ENCODE peak calls at places on chromosomes 7 and 10, in six cellular contexts. U is fibroblast of lung; B is tibial artery; D is effector memory CD4-positive, alpha-beta T cell; J is dorsolateral prefrontal cortex; Y is breast epithelium. P is an unnamed sample.
A peak's percentile ranks its signal among the peaks of the same experiment; 100 is the strongest.

GRCh38 chr7:158650821-158651225 is 53.8 kb downstream of the NCAPG2 start:
- DNase-seq in U (peak; percentile 87), J (no peak), B (no peak), D (no peak), Y (no peak), P (no peak)

GRCh38 chr7:44569958-44570357 is 3.8 kb downstream of the DDX56 start:
- DNase-seq in D (no peak), Y (no peak), B (no peak), J (no peak), U (no peak), P (no peak)

GRCh38 chr10:59240581-59241183 is 64.2 kb downstream of the PHYHIPL start:
- DNase-seq in D (no peak), B (no peak), Y (no peak), J (no peak), U (peak; percentile 26), P (no peak)

GRCh38 chr10:36880898-36881297 is 244.5 kb upstream of the ANKRD30A start:
- DNase-seq in Y (no peak), B (no peak), D (no peak), J (no peak), U (peak; percentile 14), P (no peak)

GRCh38 chr7:20799566-20800377 is 13.1 kb upstream of the SP8 start:
- DNase-seq in D (no peak), J (no peak), Y (no peak), B (no peak), U (no peak), P (no peak)

GRCh38 chr7:107014381-107015023 is 30.0 kb upstream of the PRKAR2B start:
- DNase-seq in J (no peak), U (peak; percentile 47), Y (no peak), D (no peak), B (no peak), P (no peak)

GRCh38 chr10:31101123-31101522 is 69.5 kb upstream of the ZNF438 start:
- DNase-seq in J (no peak), Y (no peak), U (peak; percentile 94), B (no peak), D (no peak), P (no peak)

GRCh38 chr10:31584789-31585406 is 265.9 kb downstream of the ZEB1 start:
- DNase-seq in B (no peak), Y (no peak), J (no peak), D (no peak), U (peak; percentile 49), P (no peak)

GRCh38 chr7:73828107-73828803 is 2.5 kb upstream of the CLDN4 start:
- DNase-seq in U (peak; percentile 63), D (no peak), B (no peak), Y (no peak), J (no peak), P (no peak)

GRCh38 chr7:82609746-82610145 is 166.2 kb upstream of the CACNA2D1 start:
- DNase-seq in B (no peak), D (no peak), Y (no peak), U (no peak), J (no peak), P (no peak)

GRCh38 chr10:131240691-131241090 is 70.8 kb downstream of the TCERG1L start:
- DNase-seq in D (no peak), Y (no peak), J (no peak), B (no peak), U (no peak), P (no peak)

GRCh38 chr7:54921116-54921515 is 97.7 kb upstream of the EGFR start:
- DNase-seq in D (no peak), B (no peak), U (no peak), J (no peak), Y (no peak), P (no peak)

GRCh38 chr10:62618576-62619408 is 185.7 kb upstream of the ADO start:
- DNase-seq in U (peak; percentile 92), Y (no peak), D (no peak), B (peak; percentile 52), J (no peak), P (no peak)

GRCh38 chr10:110005716-110006115 is 2.1 kb upstream of the ADD3 start:
- DNase-seq in U (peak; percentile 74), Y (no peak), B (peak; percentile 29), D (no peak), J (peak; percentile 36), P (peak; percentile 65)

GRCh38 chr7:53358301-53358700 is 322.9 kb downstream of the POM121L12 start:
- DNase-seq in B (no peak), Y (no peak), J (no peak), D (no peak), U (no peak), P (peak; percentile 10)

GRCh38 chr10:43234471-43235041 is 32.3 kb downstream of the RASGEF1A start:
- DNase-seq in B (no peak), U (no peak), D (no peak), Y (no peak), J (peak; percentile 10), P (peak; percentile 14)

GRCh38 chr7:38280000-38280399 is 6.6 kb upstream of the TARP start:
- DNase-seq in B (no peak), D (no peak), U (no peak), J (no peak), Y (no peak), P (no peak)

GRCh38 chr7:23022258-23022745 is 8.4 kb upstream of the HYCC1 start:
- DNase-seq in U (peak; percentile 96), J (no peak), Y (no peak), D (no peak), B (no peak), P (no peak)

GRCh38 chr10:129104266-129105045 is 362.6 kb upstream of the MGMT start:
- DNase-seq in B (no peak), U (no peak), Y (no peak), D (no peak), J (no peak), P (no peak)

GRCh38 chr7:157657741-157658740 is 321.2 kb downstream of the DNAJB6 start:
- DNase-seq in D (no peak), U (no peak), Y (no peak), B (no peak), J (no peak), P (no peak)

GRCh38 chr10:100482181-100482833 is 19.5 kb downstream of the WNT8B start:
- DNase-seq in U (peak; percentile 66), Y (peak; percentile 37), D (peak; percentile 38), B (peak; percentile 48), J (peak; percentile 56), P (peak; percentile 86)

GRCh38 chr10:100481462-100482081 is 18.8 kb downstream of the WNT8B start:
- DNase-seq in B (peak; percentile 86), J (peak; percentile 57), Y (peak; percentile 88), D (peak; percentile 90), U (peak; percentile 70), P (peak; percentile 77)

GRCh38 chr10:100477970-100478369 is 15.2 kb downstream of the WNT8B start:
- DNase-seq in U (no peak), D (no peak), Y (no peak), B (no peak), J (no peak), P (no peak)

GRCh38 chr10:100480002-100480401 is 17.2 kb downstream of the WNT8B start:
- DNase-seq in B (no peak), Y (no peak), D (no peak), U (no peak), J (no peak), P (no peak)

GRCh38 chr10:100479059-100479458 is 16.2 kb downstream of the WNT8B start:
- DNase-seq in J (no peak), B (no peak), Y (no peak), D (no peak), U (no peak), P (no peak)
- H3K27me3 ChIP-seq in J (no peaks in the 10 kb centered on the region), B (peaks cover 32% of the 10 kb centered on the region), Y (no peaks in the 10 kb centered on the region), D (no peaks in the 10 kb centered on the region), U (peaks cover 24% of the 10 kb centered on the region), P (no peaks in the 10 kb centered on the region)

DNA sequence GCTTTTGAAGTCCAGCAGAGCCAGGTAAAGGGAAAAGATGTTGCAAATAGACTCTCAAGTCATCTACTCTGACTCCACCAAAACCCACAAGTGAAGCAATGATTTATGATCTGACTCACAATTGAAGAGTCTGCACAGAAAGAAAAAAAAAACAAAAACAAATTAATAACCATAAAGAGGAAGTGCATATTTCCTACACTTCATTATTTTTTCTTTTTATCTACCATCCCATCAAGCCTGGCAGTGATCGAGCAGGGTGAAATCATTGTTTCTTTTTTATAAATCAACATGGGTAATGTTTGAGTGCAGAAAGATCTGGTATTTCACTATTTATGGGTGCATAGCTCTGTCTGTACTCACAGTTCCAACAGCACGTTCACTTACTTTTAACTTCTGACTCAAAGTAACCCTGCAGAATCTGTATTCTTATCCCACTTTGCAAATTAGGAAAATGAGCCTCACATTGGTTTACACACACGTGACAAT is 829.0 kb downstream of the TNS3 start:
- DNase-seq in B (no peak), Y (no peak), U (peak; percentile 92), D (no peak), J (no peak), P (no peak)
- H3K27ac ChIP-seq in B (peak overlapping the region; percentile 74), Y (no peak overlapping the region), U (no peak overlapping the region), D (no peak overlapping the region), J (no peak overlapping the region), P (no peak overlapping the region)

DNA sequence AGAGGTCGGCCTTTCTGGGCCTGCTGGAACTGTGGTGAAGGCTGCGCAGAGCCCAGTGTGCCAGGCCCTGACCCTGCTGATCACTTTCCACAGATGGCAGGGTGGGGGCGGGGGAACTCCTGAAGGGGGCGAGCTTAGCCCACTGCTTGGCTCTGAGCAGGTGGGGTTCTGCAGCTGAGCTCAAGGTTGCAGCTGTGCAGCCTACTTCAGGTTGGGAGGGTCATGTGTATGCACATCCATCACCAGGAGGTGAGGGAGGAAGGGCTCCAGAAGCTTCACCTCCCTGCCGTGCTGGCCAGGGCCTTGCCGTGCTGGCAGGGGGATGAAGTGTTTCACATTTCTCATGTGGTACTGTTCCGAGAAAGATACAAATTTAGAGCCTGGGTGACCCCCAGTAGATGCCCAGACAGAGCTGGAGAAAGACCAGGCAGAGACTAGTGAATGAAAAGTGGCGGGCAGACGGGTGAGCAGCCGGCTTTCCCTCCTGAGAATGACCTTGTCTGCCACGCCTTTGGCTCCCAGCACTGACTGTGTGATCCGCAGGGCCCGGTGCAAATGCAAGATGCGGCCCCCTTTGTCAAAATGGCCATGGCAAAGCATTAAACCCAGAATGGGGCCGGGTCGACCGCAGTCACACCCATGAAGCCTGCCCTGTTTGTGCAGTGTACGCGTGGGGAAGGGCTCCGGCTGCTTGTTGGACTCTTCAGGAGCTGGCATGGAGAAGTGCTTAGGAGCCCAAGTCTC is 25.2 kb downstream of the FAM241B start:
- DNase-seq in Y (no peak), U (no peak), D (no peak), J (no peak), B (no peak), P (no peak)
- H3K27me3 ChIP-seq in Y (no peaks in the 10 kb centered on the region), U (peaks cover 10% of the 10 kb centered on the region), D (no peaks in the 10 kb centered on the region), J (peaks cover 46% of the 10 kb centered on the region), B (peaks cover 14% of the 10 kb centered on the region), P (no peaks in the 10 kb centered on the region)

GRCh38 chr10:133196936-133197758 is 32.9 kb upstream of the UTF1 start:
- DNase-seq in Y (no peak), B (no peak), J (no peak), D (no peak), U (no peak), P (peak; percentile 7)
- H3K27ac ChIP-seq in Y (no peak overlapping the region), B (no peak overlapping the region), J (peak overlapping the region; percentile 7), D (no peak overlapping the region), U (no peak overlapping the region), P (no peak overlapping the region)